ENCODE peak calls at places on chromosomes 3 and 15, in nine cellular contexts. One of them, this sample, is unnamed.

GRCh38 chr15:85706779-85707518 is 87.8 kb downstream of the KLHL25 start:
- DNase-seq in suprapubic skin: no peak
- DNase-seq in left ventricle myocardium inferior: no peak
- DNase-seq in cortex of kidney: no peak
- DNase-seq in hypothalamus: no peak
- DNase-seq in stimulated activated naive CD8-positive, alpha-beta T cell treated with anti-CD3 and anti-CD28 coated beads, Interleukin-15, amount 100 ng/mL, for 72 hours: peak; percentile 62
- DNase-seq in fibroblast of gingiva: peak; percentile 3
- DNase-seq in lower leg skin: no peak
- DNase-seq in naive thymus-derived CD4-positive, alpha-beta T cell: peak; percentile 75
- DNase-seq in this sample: no peak

GRCh38 chr3:52238761-52239701 is at the start of gene TWF2:
- DNase-seq in suprapubic skin: no peak
- DNase-seq in left ventricle myocardium inferior: peak; percentile 80
- DNase-seq in cortex of kidney: no peak
- DNase-seq in hypothalamus: peak; percentile 48
- DNase-seq in stimulated activated naive CD8-positive, alpha-beta T cell treated with anti-CD3 and anti-CD28 coated beads, Interleukin-15, amount 100 ng/mL, for 72 hours: peak; percentile 91
- DNase-seq in fibroblast of gingiva: peak; percentile 69
- DNase-seq in lower leg skin: peak; percentile 60
- DNase-seq in naive thymus-derived CD4-positive, alpha-beta T cell: peak; percentile 91
- DNase-seq in this sample: peak; percentile 98

GRCh38 chr3:133934996-133935842 is 39.5 kb upstream of the RAB6B start:
- DNase-seq in suprapubic skin: peak; percentile 70
- DNase-seq in left ventricle myocardium inferior: no peak
- DNase-seq in cortex of kidney: no peak
- DNase-seq in hypothalamus: no peak
- DNase-seq in stimulated activated naive CD8-positive, alpha-beta T cell treated with anti-CD3 and anti-CD28 coated beads, Interleukin-15, amount 100 ng/mL, for 72 hours: no peak
- DNase-seq in fibroblast of gingiva: no peak
- DNase-seq in lower leg skin: no peak
- DNase-seq in naive thymus-derived CD4-positive, alpha-beta T cell: no peak
- DNase-seq in this sample: no peak

GRCh38 chr15:48177383-48177874 is 666 bp downstream of the MYEF2 start:
- DNase-seq in suprapubic skin: no peak
- DNase-seq in left ventricle myocardium inferior: no peak
- DNase-seq in cortex of kidney: no peak
- DNase-seq in hypothalamus: no peak
- DNase-seq in stimulated activated naive CD8-positive, alpha-beta T cell treated with anti-CD3 and anti-CD28 coated beads, Interleukin-15, amount 100 ng/mL, for 72 hours: peak; percentile 45
- DNase-seq in fibroblast of gingiva: peak; percentile 6
- DNase-seq in lower leg skin: no peak
- DNase-seq in naive thymus-derived CD4-positive, alpha-beta T cell: peak; percentile 31
- DNase-seq in this sample: no peak

GRCh38 chr15:40755821-40756220 is 767 bp upstream of the RMDN3 start:
- DNase-seq in suprapubic skin: no peak
- DNase-seq in left ventricle myocardium inferior: no peak
- DNase-seq in cortex of kidney: no peak
- DNase-seq in hypothalamus: no peak
- DNase-seq in stimulated activated naive CD8-positive, alpha-beta T cell treated with anti-CD3 and anti-CD28 coated beads, Interleukin-15, amount 100 ng/mL, for 72 hours: no peak
- DNase-seq in fibroblast of gingiva: no peak
- DNase-seq in lower leg skin: no peak
- DNase-seq in naive thymus-derived CD4-positive, alpha-beta T cell: no peak
- DNase-seq in this sample: no peak

GRCh38 chr3:158395421-158395820 is 175.6 kb upstream of the MLF1 start:
- DNase-seq in suprapubic skin: no peak
- DNase-seq in left ventricle myocardium inferior: no peak
- DNase-seq in cortex of kidney: no peak
- DNase-seq in hypothalamus: no peak
- DNase-seq in stimulated activated naive CD8-positive, alpha-beta T cell treated with anti-CD3 and anti-CD28 coated beads, Interleukin-15, amount 100 ng/mL, for 72 hours: no peak
- DNase-seq in fibroblast of gingiva: no peak
- DNase-seq in lower leg skin: no peak
- DNase-seq in naive thymus-derived CD4-positive, alpha-beta T cell: no peak
- DNase-seq in this sample: no peak

GRCh38 chr3:65348596-65348995 is 660.8 kb upstream of the ADAMTS9 start:
- DNase-seq in suprapubic skin: no peak
- DNase-seq in left ventricle myocardium inferior: no peak
- DNase-seq in cortex of kidney: no peak
- DNase-seq in hypothalamus: no peak
- DNase-seq in stimulated activated naive CD8-positive, alpha-beta T cell treated with anti-CD3 and anti-CD28 coated beads, Interleukin-15, amount 100 ng/mL, for 72 hours: no peak
- DNase-seq in fibroblast of gingiva: peak; percentile 97
- DNase-seq in lower leg skin: no peak
- DNase-seq in naive thymus-derived CD4-positive, alpha-beta T cell: no peak
- DNase-seq in this sample: no peak

GRCh38 chr3:43214616-43215015 is 71.7 kb upstream of the SNRK start:
- DNase-seq in suprapubic skin: no peak
- DNase-seq in left ventricle myocardium inferior: no peak
- DNase-seq in cortex of kidney: no peak
- DNase-seq in hypothalamus: no peak
- DNase-seq in stimulated activated naive CD8-positive, alpha-beta T cell treated with anti-CD3 and anti-CD28 coated beads, Interleukin-15, amount 100 ng/mL, for 72 hours: no peak
- DNase-seq in fibroblast of gingiva: no peak
- DNase-seq in lower leg skin: peak; percentile 31
- DNase-seq in naive thymus-derived CD4-positive, alpha-beta T cell: no peak
- DNase-seq in this sample: no peak

GRCh38 chr15:40320409-40320808 is 3.1 kb upstream of the INAFM2 start:
- DNase-seq in suprapubic skin: no peak
- DNase-seq in left ventricle myocardium inferior: no peak
- DNase-seq in cortex of kidney: no peak
- DNase-seq in hypothalamus: no peak
- DNase-seq in stimulated activated naive CD8-positive, alpha-beta T cell treated with anti-CD3 and anti-CD28 coated beads, Interleukin-15, amount 100 ng/mL, for 72 hours: no peak
- DNase-seq in fibroblast of gingiva: no peak
- DNase-seq in lower leg skin: no peak
- DNase-seq in naive thymus-derived CD4-positive, alpha-beta T cell: no peak
- DNase-seq in this sample: no peak

GRCh38 chr3:155676252-155676981 is 68.5 kb downstream of the PLCH1 start:
- DNase-seq in suprapubic skin: no peak
- DNase-seq in left ventricle myocardium inferior: peak; percentile 30
- DNase-seq in cortex of kidney: no peak
- DNase-seq in hypothalamus: no peak
- DNase-seq in stimulated activated naive CD8-positive, alpha-beta T cell treated with anti-CD3 and anti-CD28 coated beads, Interleukin-15, amount 100 ng/mL, for 72 hours: no peak
- DNase-seq in fibroblast of gingiva: peak; percentile 62
- DNase-seq in lower leg skin: no peak
- DNase-seq in naive thymus-derived CD4-positive, alpha-beta T cell: no peak
- DNase-seq in this sample: no peak

GRCh38 chr3:23959147-23959900 is 14.2 kb downstream of the NR1D2 start:
- DNase-seq in suprapubic skin: no peak
- DNase-seq in left ventricle myocardium inferior: no peak
- DNase-seq in cortex of kidney: no peak
- DNase-seq in hypothalamus: no peak
- DNase-seq in stimulated activated naive CD8-positive, alpha-beta T cell treated with anti-CD3 and anti-CD28 coated beads, Interleukin-15, amount 100 ng/mL, for 72 hours: peak; percentile 39
- DNase-seq in fibroblast of gingiva: peak; percentile 66
- DNase-seq in lower leg skin: no peak
- DNase-seq in naive thymus-derived CD4-positive, alpha-beta T cell: no peak
- DNase-seq in this sample: no peak

GRCh38 chr15:74913041-74913440 is 6.4 kb upstream of the FAM219B start:
- DNase-seq in suprapubic skin: no peak
- DNase-seq in left ventricle myocardium inferior: no peak
- DNase-seq in cortex of kidney: no peak
- DNase-seq in hypothalamus: no peak
- DNase-seq in stimulated activated naive CD8-positive, alpha-beta T cell treated with anti-CD3 and anti-CD28 coated beads, Interleukin-15, amount 100 ng/mL, for 72 hours: no peak
- DNase-seq in fibroblast of gingiva: no peak
- DNase-seq in lower leg skin: no peak
- DNase-seq in naive thymus-derived CD4-positive, alpha-beta T cell: no peak
- DNase-seq in this sample: no peak

GRCh38 chr3:191397771-191398170 is 63.2 kb upstream of the PYDC2 start:
- DNase-seq in suprapubic skin: no peak
- DNase-seq in left ventricle myocardium inferior: no peak
- DNase-seq in cortex of kidney: no peak
- DNase-seq in hypothalamus: no peak
- DNase-seq in stimulated activated naive CD8-positive, alpha-beta T cell treated with anti-CD3 and anti-CD28 coated beads, Interleukin-15, amount 100 ng/mL, for 72 hours: no peak
- DNase-seq in fibroblast of gingiva: no peak
- DNase-seq in lower leg skin: no peak
- DNase-seq in naive thymus-derived CD4-positive, alpha-beta T cell: no peak
- DNase-seq in this sample: no peak

GRCh38 chr3:17741621-17742091 is 775 bp downstream of the TBC1D5 start:
- DNase-seq in suprapubic skin: no peak
- DNase-seq in left ventricle myocardium inferior: no peak
- DNase-seq in cortex of kidney: no peak
- DNase-seq in hypothalamus: no peak
- DNase-seq in stimulated activated naive CD8-positive, alpha-beta T cell treated with anti-CD3 and anti-CD28 coated beads, Interleukin-15, amount 100 ng/mL, for 72 hours: no peak
- DNase-seq in fibroblast of gingiva: no peak
- DNase-seq in lower leg skin: peak; percentile 70
- DNase-seq in naive thymus-derived CD4-positive, alpha-beta T cell: no peak
- DNase-seq in this sample: no peak

GRCh38 chr3:139269984-139270383 is 73.8 kb upstream of the MRPS22 start:
- DNase-seq in suprapubic skin: peak; percentile 26
- DNase-seq in left ventricle myocardium inferior: no peak
- DNase-seq in cortex of kidney: no peak
- DNase-seq in hypothalamus: no peak
- DNase-seq in stimulated activated naive CD8-positive, alpha-beta T cell treated with anti-CD3 and anti-CD28 coated beads, Interleukin-15, amount 100 ng/mL, for 72 hours: no peak
- DNase-seq in fibroblast of gingiva: no peak
- DNase-seq in lower leg skin: no peak
- DNase-seq in naive thymus-derived CD4-positive, alpha-beta T cell: no peak
- DNase-seq in this sample: no peak

GRCh38 chr3:43328653-43329052 is 42.3 kb downstream of the SNRK start:
- DNase-seq in suprapubic skin: no peak
- DNase-seq in left ventricle myocardium inferior: no peak
- DNase-seq in cortex of kidney: no peak
- DNase-seq in hypothalamus: no peak
- DNase-seq in stimulated activated naive CD8-positive, alpha-beta T cell treated with anti-CD3 and anti-CD28 coated beads, Interleukin-15, amount 100 ng/mL, for 72 hours: no peak
- DNase-seq in fibroblast of gingiva: no peak
- DNase-seq in lower leg skin: no peak
- DNase-seq in naive thymus-derived CD4-positive, alpha-beta T cell: no peak
- DNase-seq in this sample: no peak

GRCh38 chr3:11558002-11558401 is 85.7 kb downstream of the VGLL4 start:
- DNase-seq in suprapubic skin: no peak
- DNase-seq in left ventricle myocardium inferior: peak; percentile 9
- DNase-seq in cortex of kidney: no peak
- DNase-seq in hypothalamus: no peak
- DNase-seq in stimulated activated naive CD8-positive, alpha-beta T cell treated with anti-CD3 and anti-CD28 coated beads, Interleukin-15, amount 100 ng/mL, for 72 hours: no peak
- DNase-seq in fibroblast of gingiva: peak; percentile 65
- DNase-seq in lower leg skin: no peak
- DNase-seq in naive thymus-derived CD4-positive, alpha-beta T cell: no peak
- DNase-seq in this sample: no peak

GRCh38 chr15:60324706-60325438 is 72.9 kb downstream of the ANXA2 start:
- DNase-seq in suprapubic skin: no peak
- DNase-seq in left ventricle myocardium inferior: no peak
- DNase-seq in cortex of kidney: no peak
- DNase-seq in hypothalamus: no peak
- DNase-seq in stimulated activated naive CD8-positive, alpha-beta T cell treated with anti-CD3 and anti-CD28 coated beads, Interleukin-15, amount 100 ng/mL, for 72 hours: no peak
- DNase-seq in fibroblast of gingiva: no peak
- DNase-seq in lower leg skin: no peak
- DNase-seq in naive thymus-derived CD4-positive, alpha-beta T cell: no peak
- DNase-seq in this sample: no peak

GRCh38 chr3:139378587-139378986 is 10.9 kb downstream of the COPB2 start:
- DNase-seq in suprapubic skin: no peak
- DNase-seq in left ventricle myocardium inferior: no peak
- DNase-seq in cortex of kidney: no peak
- DNase-seq in hypothalamus: no peak
- DNase-seq in stimulated activated naive CD8-positive, alpha-beta T cell treated with anti-CD3 and anti-CD28 coated beads, Interleukin-15, amount 100 ng/mL, for 72 hours: no peak
- DNase-seq in fibroblast of gingiva: no peak
- DNase-seq in lower leg skin: no peak
- DNase-seq in naive thymus-derived CD4-positive, alpha-beta T cell: no peak
- DNase-seq in this sample: no peak

GRCh38 chr3:50154840-50155490 is at the start of gene SEMA3F:
- DNase-seq in suprapubic skin: no peak
- DNase-seq in left ventricle myocardium inferior: peak; percentile 63
- DNase-seq in cortex of kidney: no peak
- DNase-seq in hypothalamus: no peak
- DNase-seq in stimulated activated naive CD8-positive, alpha-beta T cell treated with anti-CD3 and anti-CD28 coated beads, Interleukin-15, amount 100 ng/mL, for 72 hours: peak; percentile 53
- DNase-seq in fibroblast of gingiva: peak; percentile 53
- DNase-seq in lower leg skin: no peak
- DNase-seq in naive thymus-derived CD4-positive, alpha-beta T cell: peak; percentile 55
- DNase-seq in this sample: peak; percentile 98

GRCh38 chr3:43637702-43638101 is 15.9 kb upstream of the ANO10 start:
- DNase-seq in suprapubic skin: no peak
- DNase-seq in left ventricle myocardium inferior: no peak
- DNase-seq in cortex of kidney: no peak
- DNase-seq in hypothalamus: no peak
- DNase-seq in stimulated activated naive CD8-positive, alpha-beta T cell treated with anti-CD3 and anti-CD28 coated beads, Interleukin-15, amount 100 ng/mL, for 72 hours: no peak
- DNase-seq in fibroblast of gingiva: no peak
- DNase-seq in lower leg skin: no peak
- DNase-seq in naive thymus-derived CD4-positive, alpha-beta T cell: no peak
- DNase-seq in this sample: no peak

GRCh38 chr15:77163806-77164384 is 93.0 kb upstream of the TSPAN3 start:
- DNase-seq in suprapubic skin: no peak
- DNase-seq in left ventricle myocardium inferior: no peak
- DNase-seq in cortex of kidney: no peak
- DNase-seq in hypothalamus: no peak
- DNase-seq in stimulated activated naive CD8-positive, alpha-beta T cell treated with anti-CD3 and anti-CD28 coated beads, Interleukin-15, amount 100 ng/mL, for 72 hours: no peak
- DNase-seq in fibroblast of gingiva: no peak
- DNase-seq in lower leg skin: no peak
- DNase-seq in naive thymus-derived CD4-positive, alpha-beta T cell: no peak
- DNase-seq in this sample: no peak

GRCh38 chr3:64743844-64744243 is 56.0 kb upstream of the ADAMTS9 start:
- DNase-seq in suprapubic skin: no peak
- DNase-seq in left ventricle myocardium inferior: no peak
- DNase-seq in cortex of kidney: no peak
- DNase-seq in hypothalamus: no peak
- DNase-seq in stimulated activated naive CD8-positive, alpha-beta T cell treated with anti-CD3 and anti-CD28 coated beads, Interleukin-15, amount 100 ng/mL, for 72 hours: no peak
- DNase-seq in fibroblast of gingiva: no peak
- DNase-seq in lower leg skin: no peak
- DNase-seq in naive thymus-derived CD4-positive, alpha-beta T cell: no peak
- DNase-seq in this sample: no peak

GRCh38 chr3:106261915-106262683 is 393.3 kb upstream of the CBLB start:
- DNase-seq in suprapubic skin: no peak
- DNase-seq in left ventricle myocardium inferior: no peak
- DNase-seq in cortex of kidney: no peak
- DNase-seq in hypothalamus: no peak
- DNase-seq in stimulated activated naive CD8-positive, alpha-beta T cell treated with anti-CD3 and anti-CD28 coated beads, Interleukin-15, amount 100 ng/mL, for 72 hours: no peak
- DNase-seq in fibroblast of gingiva: peak; percentile 85
- DNase-seq in lower leg skin: no peak
- DNase-seq in naive thymus-derived CD4-positive, alpha-beta T cell: no peak
- DNase-seq in this sample: no peak

GRCh38 chr3:195543642-195544536 is 764 bp upstream of the PPP1R2 start:
- DNase-seq in suprapubic skin: no peak
- DNase-seq in left ventricle myocardium inferior: no peak
- DNase-seq in cortex of kidney: no peak
- DNase-seq in hypothalamus: no peak
- DNase-seq in stimulated activated naive CD8-positive, alpha-beta T cell treated with anti-CD3 and anti-CD28 coated beads, Interleukin-15, amount 100 ng/mL, for 72 hours: peak; percentile 25
- DNase-seq in fibroblast of gingiva: no peak
- DNase-seq in lower leg skin: no peak
- DNase-seq in naive thymus-derived CD4-positive, alpha-beta T cell: no peak
- DNase-seq in this sample: no peak

GRCh38 chr3:10160346-10160745 is 4.4 kb upstream of the IRAK2 start:
- DNase-seq in suprapubic skin: no peak
- DNase-seq in left ventricle myocardium inferior: no peak
- DNase-seq in cortex of kidney: no peak
- DNase-seq in hypothalamus: no peak
- DNase-seq in stimulated activated naive CD8-positive, alpha-beta T cell treated with anti-CD3 and anti-CD28 coated beads, Interleukin-15, amount 100 ng/mL, for 72 hours: no peak
- DNase-seq in fibroblast of gingiva: peak; percentile 56
- DNase-seq in lower leg skin: no peak
- DNase-seq in naive thymus-derived CD4-positive, alpha-beta T cell: no peak
- DNase-seq in this sample: no peak